ENCODE peak calls at places on chromosomes 16 and 17, in four cellular contexts. F, R, P and T are unnamed samples.
A peak's percentile ranks its signal among the peaks of the same experiment; 100 is the strongest.

GRCh38 chr16:26334218-26335111 is 642.7 kb downstream of the HS3ST4 start:
- DNase-seq in F (no peak), R (no peak), P (no peak), T (no peak)

GRCh38 chr16:69451166-69451565 is 26.7 kb downstream of the CYB5B start:
- DNase-seq in F (no peak), R (no peak), P (no peak), T (no peak)

GRCh38 chr17:62052765-62053338 is 12.2 kb downstream of the MED13 start:
- DNase-seq in F (no peak), R (no peak), P (no peak), T (no peak)

GRCh38 chr16:10338426-10338825 is 47.4 kb upstream of the ATF7IP2 start:
- DNase-seq in F (peak; percentile 16), R (peak; percentile 25), P (no peak), T (no peak)

GRCh38 chr17:36920032-36921000 is 17.0 kb upstream of the LHX1 start:
- DNase-seq in F (no peak), R (no peak), P (no peak), T (no peak)

GRCh38 chr17:15776871-15777270 is 44.8 kb downstream of the TBC1D26 start:
- DNase-seq in F (no peak), R (no peak), P (no peak), T (no peak)

GRCh38 chr17:82118815-82119380 is 20.9 kb upstream of the FASN start:
- DNase-seq in F (no peak), R (peak; percentile 86), P (no peak), T (no peak)

GRCh38 chr16:638034-638543 is 2.0 kb upstream of the METTL26 start:
- DNase-seq in F (no peak), R (no peak), P (no peak), T (no peak)

GRCh38 chr16:81823111-81823510 is 44.0 kb downstream of the PLCG2 start:
- DNase-seq in F (no peak), R (no peak), P (no peak), T (peak; percentile 11)

GRCh38 chr16:23557779-23558330 is 328 bp downstream of the UBFD1 start:
- DNase-seq in F (peak; percentile 30), R (peak; percentile 49), P (peak; percentile 33), T (peak; percentile 48)

GRCh38 chr17:4858068-4858879 is 25.1 kb downstream of the MINK1 start:
- DNase-seq in F (peak; percentile 61), R (peak; percentile 57), P (no peak), T (peak; percentile 40)

GRCh38 chr16:77869997-77870813 is 81.8 kb downstream of the VAT1L start:
- DNase-seq in F (peak; percentile 44), R (peak; percentile 52), P (no peak), T (peak; percentile 60)